ENCODE peak calls at places on chromosomes 11 and 22, in seven cellular contexts. T is GM18507; V is stimulated activated CD4-positive, alpha-beta T cell treated with anti-CD3 and anti-CD28 coated beads, Interleukin-4, amount 100 ng/mL, for 1 hour; Q is endodermal cell; A is AML-193; U is AG09309; D is HTR-8/SVneo. K is an unnamed sample.
A peak's percentile ranks its signal among the peaks of the same experiment; 100 is the strongest.

GRCh38 chr11:86558219-86558618 is 114.2 kb downstream of the ME3 start:
- DNase-seq in A (no peak), T (no peak), V (no peak), U (no peak), Q (no peak), D (no peak), K (no peak)

GRCh38 chr11:108221981-108222685 is at the start of gene NPAT:
- DNase-seq in U (no peak), V (peak; percentile 34), A (peak; percentile 100), Q (no peak), D (no peak), T (no peak), K (no peak)

GRCh38 chr11:70073188-70073817 is 4.8 kb upstream of the ANO1 start:
- DNase-seq in T (no peak), D (no peak), V (no peak), Q (peak; percentile 77), U (no peak), A (no peak), K (no peak)

GRCh38 chr22:48929276-48929790 is 898.3 kb downstream of the BRD1 start:
- DNase-seq in U (no peak), D (no peak), Q (no peak), V (no peak), A (no peak), T (no peak), K (no peak)

GRCh38 chr11:121446752-121447156 is 5.4 kb upstream of the SORL1 start:
- DNase-seq in V (no peak), D (no peak), U (no peak), T (no peak), Q (no peak), A (no peak), K (no peak)

GRCh38 chr11:3840289-3840869 is 380 bp downstream of the RHOG start:
- DNase-seq in T (no peak), U (no peak), V (peak; percentile 45), D (peak; percentile 17), A (no peak), Q (peak; percentile 64), K (no peak)

GRCh38 chr22:46714550-46714949 is 23.5 kb downstream of the CERK start:
- DNase-seq in V (no peak), U (no peak), Q (no peak), T (no peak), D (no peak), A (no peak), K (no peak)

GRCh38 chr11:84558085-84558905 is 1068.8 kb downstream of the DLG2 start:
- DNase-seq in U (no peak), Q (peak; percentile 70), T (no peak), A (peak; percentile 42), V (no peak), D (peak; percentile 26), K (peak; percentile 27)

GRCh38 chr11:77842451-77843121 is 21.6 kb downstream of the AAMDC start:
- DNase-seq in D (no peak), T (no peak), Q (no peak), U (no peak), A (peak; percentile 9), V (no peak), K (no peak)

GRCh38 chr22:45777046-45777851 is 105.6 kb downstream of the ATXN10 start:
- DNase-seq in T (no peak), Q (no peak), V (no peak), D (no peak), A (no peak), U (no peak), K (no peak)

GRCh38 chr11:133694701-133695100 is 150.6 kb downstream of the SPATA19 start:
- DNase-seq in T (no peak), A (no peak), Q (no peak), D (no peak), V (no peak), U (no peak), K (no peak)

GRCh38 chr22:25759825-25760231 is 17.8 kb downstream of the MYO18B start:
- DNase-seq in Q (no peak), D (peak; percentile 71), A (peak; percentile 59), U (peak; percentile 94), T (no peak), V (no peak), K (no peak)

GRCh38 chr11:67732045-67732787 is 57.8 kb upstream of the ALDH3B2 start:
- DNase-seq in T (no peak), V (peak; percentile 65), U (no peak), D (no peak), A (no peak), Q (peak; percentile 77), K (no peak)

GRCh38 chr11:60775420-60775961 is 9.6 kb upstream of the MS4A10 start:
- DNase-seq in T (peak; percentile 61), A (peak; percentile 72), U (peak; percentile 56), V (peak; percentile 77), Q (peak; percentile 96), D (peak; percentile 83), K (peak; percentile 84)

GRCh38 chr11:83330303-83330702 is 44.1 kb upstream of the CCDC90B start:
- DNase-seq in T (no peak), V (no peak), D (no peak), Q (no peak), A (no peak), U (no peak), K (no peak)

GRCh38 chr11:118251858-118252652 is at the start of gene MPZL3:
- DNase-seq in V (peak; percentile 73), D (peak; percentile 84), T (peak; percentile 75), U (no peak), A (peak; percentile 43), Q (peak; percentile 93), K (peak; percentile 87)

GRCh38 chr22:24423519-24424000 is 3.8 kb upstream of the ADORA2A start:
- DNase-seq in U (no peak), Q (peak; percentile 88), A (peak; percentile 22), D (peak; percentile 57), V (peak; percentile 72), T (peak; percentile 75), K (no peak)

GRCh38 chr11:34977039-34977906 is 60.9 kb downstream of the PDHX start:
- DNase-seq in U (peak; percentile 48), A (peak; percentile 48), Q (no peak), T (no peak), D (peak; percentile 48), V (no peak), K (no peak)

GRCh38 chr11:12282676-12283075 is 94.7 kb upstream of the PARVA start:
- DNase-seq in U (no peak), T (no peak), D (no peak), Q (no peak), A (no peak), V (no peak), K (no peak)

GRCh38 chr11:62928011-62928410 is 6.8 kb upstream of the CHRM1 start:
- DNase-seq in U (no peak), D (no peak), V (no peak), T (no peak), A (no peak), Q (peak; percentile 65), K (no peak)

GRCh38 chr11:127651888-127652221 is 651.3 kb upstream of the KIRREL3 start:
- DNase-seq in T (no peak), V (no peak), U (no peak), D (no peak), A (no peak), Q (no peak), K (no peak)

GRCh38 chr22:41526226-41526531 is 18.1 kb downstream of the POLR3H start:
- DNase-seq in V (no peak), T (no peak), U (no peak), A (no peak), D (no peak), Q (no peak), K (no peak)

GRCh38 chr22:42792909-42793847 is 63.9 kb downstream of the ARFGAP3 start:
- DNase-seq in T (no peak), A (no peak), U (no peak), Q (peak; percentile 38), D (no peak), V (no peak), K (no peak)

GRCh38 chr11:119912214-119912613 is 183.2 kb upstream of the NECTIN1 start:
- DNase-seq in T (no peak), D (no peak), Q (no peak), V (no peak), A (no peak), U (no peak), K (no peak)

GRCh38 chr11:32792948-32793475 is 1.4 kb downstream of the CCDC73 start:
- DNase-seq in Q (peak; percentile 80), A (peak; percentile 33), T (peak; percentile 26), U (no peak), V (peak; percentile 65), D (peak; percentile 45), K (peak; percentile 21)

GRCh38 chr11:393219-394033 is 583 bp upstream of the PKP3 start:
- DNase-seq in V (peak; percentile 51), U (peak; percentile 33), T (no peak), D (peak; percentile 99), Q (no peak), A (no peak), K (no peak)

GRCh38 chr11:114147389-114148382 is 88.2 kb downstream of the ZBTB16 start:
- DNase-seq in D (no peak), U (no peak), A (no peak), V (no peak), Q (peak; percentile 62), T (no peak), K (no peak)

GRCh38 chr22:39454385-39454871 is 2.4 kb upstream of the MGAT3 start:
- DNase-seq in A (no peak), V (no peak), Q (peak; percentile 79), T (no peak), U (no peak), D (no peak), K (no peak)

GRCh38 chr11:95922536-95923440 is 1.1 kb downstream of the MTMR2 start:
- DNase-seq in Q (no peak), A (no peak), U (no peak), V (no peak), D (no peak), T (no peak), K (no peak)

GRCh38 chr11:69644071-69644961 is 3.4 kb downstream of the CCND1 start:
- DNase-seq in T (no peak), D (no peak), A (no peak), Q (peak; percentile 67), V (no peak), U (peak; percentile 55), K (no peak)

GRCh38 chr22:24120029-24120428 is 61.3 kb upstream of the SUSD2 start:
- DNase-seq in Q (no peak), D (no peak), A (no peak), T (no peak), U (no peak), V (no peak), K (no peak)

GRCh38 chr11:33687733-33688479 is 12.7 kb downstream of the C11orf91 start:
- DNase-seq in A (peak; percentile 37), Q (peak; percentile 84), D (peak; percentile 64), T (peak; percentile 20), V (no peak), U (no peak), K (peak; percentile 41)

GRCh38 chr11:129374081-129374992 is 1.3 kb upstream of the BARX2 start:
- DNase-seq in U (no peak), V (no peak), D (no peak), Q (peak; percentile 75), A (no peak), T (no peak), K (no peak)

GRCh38 chr22:39941661-39942060 is 18.5 kb upstream of the TMA7B start:
- DNase-seq in V (no peak), A (no peak), T (no peak), U (no peak), Q (no peak), D (no peak), K (no peak)

GRCh38 chr22:45341503-45341902 is 31.8 kb downstream of the FAM118A start:
- DNase-seq in T (no peak), D (no peak), V (peak; percentile 42), U (no peak), Q (no peak), A (no peak), K (no peak)

GRCh38 chr22:31160328-31160978 is 471 bp downstream of the RNF185 start:
- DNase-seq in D (peak; percentile 29), Q (no peak), V (no peak), U (no peak), T (no peak), A (no peak), K (no peak)

GRCh38 chr11:60899021-60899936 is 7.1 kb downstream of the PRPF19 start:
- DNase-seq in T (peak; percentile 36), V (no peak), D (peak; percentile 61), Q (peak; percentile 80), U (no peak), A (peak; percentile 64), K (no peak)

GRCh38 chr22:22214819-22215329 is 29.7 kb upstream of the VPREB1 start:
- DNase-seq in V (no peak), T (no peak), D (no peak), Q (no peak), U (no peak), A (no peak), K (no peak)

K was measured in GM12864.